ENCODE peak calls at places on chromosomes 16 and 17, in ten cellular contexts. N, S, R, W, P, J, B, O, L and D are unnamed samples.

GRCh38 chr16:11248133-11248532 is 7.9 kb downstream of the SOCS1 start:
- DNase-seq in N (no peak), S (no peak), R (no peak), W (no peak), P (no peak), J (no peak), B (no peak), O (no peak), L (no peak), D (no peak)

GRCh38 chr17:61251939-61252865 is 147.4 kb upstream of the TBX2 start:
- DNase-seq in N (peak), S (peak), R (no peak), W (peak), P (peak), J (peak), B (peak), O (peak), L (peak), D (no peak)

GRCh38 chr16:51034481-51035109 is 116.5 kb downstream of the SALL1 start:
- DNase-seq in N (no peak), S (no peak), R (no peak), W (no peak), P (no peak), J (no peak), B (no peak), O (no peak), L (no peak), D (no peak)

GRCh38 chr16:29852654-29853053 is 10.4 kb downstream of the CDIPT start:
- DNase-seq in N (no peak), S (peak), R (no peak), W (no peak), P (peak), J (no peak), B (peak), O (no peak), L (peak), D (no peak)

GRCh38 chr17:8294361-8294760 is 839 bp downstream of the SLC25A35 start:
- DNase-seq in N (no peak), S (no peak), R (no peak), W (peak), P (no peak), J (no peak), B (no peak), O (no peak), L (no peak), D (no peak)

GRCh38 chr16:63496282-63496681 is 1460.0 kb upstream of the CDH8 start:
- DNase-seq in N (no peak), S (no peak), R (no peak), W (no peak), P (no peak), J (no peak), B (no peak), O (no peak), L (no peak), D (no peak)

GRCh38 chr16:8718753-8719386 is 44.5 kb downstream of the ABAT start:
- DNase-seq in N (no peak), S (no peak), R (no peak), W (no peak), P (no peak), J (no peak), B (no peak), O (peak), L (no peak), D (no peak)

GRCh38 chr17:67129283-67129682 is 84.9 kb downstream of the CACNG1 start:
- DNase-seq in N (no peak), S (no peak), R (no peak), W (no peak), P (no peak), J (no peak), B (no peak), O (no peak), L (no peak), D (no peak)

DNA sequence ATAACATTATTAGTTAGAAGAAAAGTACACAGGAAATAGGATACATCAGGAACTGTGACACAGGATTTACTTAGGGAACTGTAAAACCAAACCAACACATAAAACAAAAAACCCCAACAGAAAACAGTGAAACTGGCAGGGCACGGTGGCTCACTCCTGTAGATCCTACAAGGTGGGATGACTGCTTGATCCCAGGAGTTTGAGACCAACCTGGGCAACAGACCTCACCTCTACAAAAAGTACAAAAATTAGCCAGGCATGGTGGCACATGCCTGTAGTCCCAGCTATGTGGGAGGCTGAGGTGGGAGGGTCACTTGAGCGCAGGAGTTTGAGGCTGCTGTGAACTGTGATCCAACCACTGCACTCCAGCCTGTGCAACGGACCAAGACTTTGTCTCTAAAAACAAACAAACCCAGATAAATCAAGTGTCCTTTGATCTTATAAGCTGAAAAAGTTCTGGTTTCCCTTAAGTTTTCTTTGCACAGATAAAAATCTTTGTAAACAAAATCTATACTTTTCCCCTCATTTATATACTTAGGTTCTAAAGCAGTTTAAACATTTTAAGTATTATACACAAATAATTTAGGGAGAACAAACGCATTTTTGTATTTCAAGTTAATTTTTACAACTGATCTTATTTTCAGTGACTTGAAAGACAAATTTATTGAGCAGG is 111.5 kb upstream of the TOB1 start:
- DNase-seq in N (no peak), S (no peak), R (no peak), W (no peak), P (no peak), J (no peak), B (no peak), O (no peak), L (no peak), D (no peak)
- H3K4me3 ChIP-seq in N (no peak), S (no peak), R (no peak), W (no peak), P (no peak), J (no peak), B (no peak), O (no peak), L (no peak), D (no peak)

GRCh38 chr17:53950207-53950857 is 127.6 kb downstream of the KIF2B start:
- DNase-seq in N (peak), S (no peak), R (peak), W (no peak), P (no peak), J (no peak), B (no peak), O (no peak), L (no peak), D (no peak)

GRCh38 chr17:53949473-53950090 is 126.9 kb downstream of the KIF2B start:
- DNase-seq in N (no peak), S (no peak), R (no peak), W (no peak), P (no peak), J (no peak), B (no peak), O (no peak), L (no peak), D (no peak)

GRCh38 chr17:53950858-53951250 is 128.1 kb downstream of the KIF2B start:
- DNase-seq in N (no peak), S (no peak), R (no peak), W (no peak), P (no peak), J (no peak), B (no peak), O (no peak), L (no peak), D (no peak)

GRCh38 chr17:53948323-53948722 is 125.6 kb downstream of the KIF2B start:
- DNase-seq in N (no peak), S (no peak), R (no peak), W (no peak), P (no peak), J (no peak), B (no peak), O (no peak), L (no peak), D (no peak)
- H3K4me3 ChIP-seq in N (no peak), S (no peak), R (no peak), W (no peak), P (no peak), J (no peak), B (no peak), O (no peak), L (no peak), D (no peak)

DNA sequence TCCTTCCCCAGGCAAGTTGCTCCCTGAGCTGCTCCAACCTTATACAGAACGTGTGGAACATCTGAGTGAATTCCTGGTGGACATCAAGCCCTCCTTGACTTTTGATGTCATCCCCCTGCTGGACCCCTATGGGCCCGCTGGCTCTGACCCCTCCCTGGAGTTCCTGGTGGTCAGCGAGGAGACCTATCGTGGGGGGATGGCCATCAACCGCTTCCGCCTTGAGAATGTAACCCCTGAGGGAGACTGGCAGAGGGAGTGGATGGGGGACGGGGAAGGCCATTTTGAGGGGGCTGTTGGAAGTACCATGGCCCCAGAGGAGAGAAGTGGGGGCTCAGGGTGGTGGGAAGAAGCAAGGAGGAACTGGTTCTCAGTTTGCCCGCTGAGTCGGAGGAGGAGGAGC is 2.0 kb downstream of the COASY start:
- DNase-seq in N (no peak), S (no peak), R (no peak), W (peak), P (no peak), J (no peak), B (no peak), O (no peak), L (no peak), D (no peak)
- H3K4me3 ChIP-seq in N (no peak), S (peak), R (peak), W (peak), P (peak), J (no peak), B (no peak), O (no peak), L (peak), D (no peak)

GRCh38 chr17:33292981-33293867 is at the start of gene ASIC2:
- DNase-seq in N (peak), S (no peak), R (peak), W (peak), P (no peak), J (no peak), B (no peak), O (peak), L (peak), D (no peak)
- H3K4me3 ChIP-seq in N (peak), S (peak), R (peak), W (no peak), P (no peak), J (no peak), B (peak), O (no peak), L (no peak), D (no peak)